ENCODE peak calls at places on chromosomes 3 and 15, in five cellular contexts. K, S, Z, U and N are unnamed samples.

GRCh38 chr3:42224178-42224577 is 41.8 kb downstream of the CCK start:
- DNase-seq in S (no peak), U (no peak), Z (no peak), K (no peak), N (no peak)

GRCh38 chr15:41648097-41648496 is 12.1 kb upstream of the MGA start:
- DNase-seq in S (no peak), U (no peak), Z (no peak), K (no peak), N (no peak)

GRCh38 chr3:53109822-53110771 is 20.1 kb downstream of the RFT1 start:
- DNase-seq in K (peak; percentile 52), U (peak; percentile 92), Z (peak; percentile 57), S (no peak), N (peak; percentile 77)

GRCh38 chr3:9193633-9194032 is 55.8 kb downstream of the SRGAP3 start:
- DNase-seq in Z (no peak), K (no peak), U (no peak), S (no peak), N (no peak)

GRCh38 chr3:72278349-72279067 is 493.6 kb upstream of the PROK2 start:
- DNase-seq in U (no peak), S (no peak), K (no peak), Z (no peak), N (peak; percentile 61)

GRCh38 chr15:59303641-59304433 is 68.8 kb downstream of the MYO1E start:
- DNase-seq in K (no peak), S (no peak), Z (peak; percentile 30), U (no peak), N (no peak)

GRCh38 chr3:64438837-64439236 is 213.6 kb upstream of the PRICKLE2 start:
- DNase-seq in K (no peak), U (no peak), S (no peak), Z (no peak), N (no peak)

GRCh38 chr15:53658827-53659226 is 100.6 kb downstream of the WDR72 start:
- DNase-seq in U (no peak), K (no peak), Z (no peak), S (no peak), N (no peak)

GRCh38 chr3:12062605-12063004 is 58.4 kb downstream of the SYN2 start:
- DNase-seq in U (no peak), K (no peak), Z (no peak), S (no peak), N (no peak)

GRCh38 chr3:42195879-42196330 is 70.1 kb downstream of the CCK start:
- DNase-seq in Z (no peak), K (no peak), S (no peak), U (no peak), N (no peak)

GRCh38 chr15:72182673-72183072 is 14.9 kb downstream of the GRAMD2A start:
- DNase-seq in K (no peak), U (no peak), S (no peak), Z (no peak), N (no peak)